ENCODE peak calls at places on chromosome 11, in eight cellular contexts. One of them, this sample, is unnamed.
A peak's percentile ranks its signal among the peaks of the same experiment; 100 is the strongest.

GRCh38 chr11:103923473-103923931 is 112.9 kb upstream of the DDI1 start:
- DNase-seq in tibial nerve: no peak
- DNase-seq in right lobe of liver: no peak
- DNase-seq in CD8-positive, alpha-beta T cell: no peak
- DNase-seq in heart right ventricle: no peak
- DNase-seq in cardiac muscle cell: no peak
- DNase-seq in neural progenitor cell: no peak
- DNase-seq in NT2/D1: peak; percentile 15
- DNase-seq in this sample: no peak

GRCh38 chr11:126185200-126186030 is 26.0 kb downstream of the RPUSD4 start:
- DNase-seq in tibial nerve: no peak
- DNase-seq in right lobe of liver: no peak
- DNase-seq in CD8-positive, alpha-beta T cell: no peak
- DNase-seq in heart right ventricle: no peak
- DNase-seq in cardiac muscle cell: no peak
- DNase-seq in neural progenitor cell: no peak
- DNase-seq in NT2/D1: no peak
- DNase-seq in this sample: peak; percentile 49

GRCh38 chr11:17864478-17864941 is 129.9 kb downstream of the KCNC1 start:
- DNase-seq in tibial nerve: no peak
- DNase-seq in right lobe of liver: no peak
- DNase-seq in CD8-positive, alpha-beta T cell: no peak
- DNase-seq in heart right ventricle: no peak
- DNase-seq in cardiac muscle cell: no peak
- DNase-seq in neural progenitor cell: peak; percentile 44
- DNase-seq in NT2/D1: no peak
- DNase-seq in this sample: no peak

GRCh38 chr11:2520736-2521035 is 75.9 kb downstream of the KCNQ1 start:
- DNase-seq in tibial nerve: no peak
- DNase-seq in right lobe of liver: no peak
- DNase-seq in CD8-positive, alpha-beta T cell: no peak
- DNase-seq in heart right ventricle: no peak
- DNase-seq in cardiac muscle cell: no peak
- DNase-seq in neural progenitor cell: no peak
- DNase-seq in NT2/D1: no peak
- DNase-seq in this sample: no peak

GRCh38 chr11:123438191-123438627 is 8.1 kb downstream of the GRAMD1B start:
- DNase-seq in tibial nerve: no peak
- DNase-seq in right lobe of liver: no peak
- DNase-seq in CD8-positive, alpha-beta T cell: no peak
- DNase-seq in heart right ventricle: no peak
- DNase-seq in cardiac muscle cell: no peak
- DNase-seq in neural progenitor cell: peak; percentile 64
- DNase-seq in NT2/D1: peak; percentile 77
- DNase-seq in this sample: peak; percentile 42

GRCh38 chr11:65912840-65913239 is 6.0 kb downstream of the C11orf68 start:
- DNase-seq in tibial nerve: no peak
- DNase-seq in right lobe of liver: no peak
- DNase-seq in CD8-positive, alpha-beta T cell: no peak
- DNase-seq in heart right ventricle: no peak
- DNase-seq in cardiac muscle cell: no peak
- DNase-seq in neural progenitor cell: no peak
- DNase-seq in NT2/D1: no peak
- DNase-seq in this sample: peak; percentile 79

GRCh38 chr11:15341587-15341986 is 226.9 kb downstream of the INSC start:
- DNase-seq in tibial nerve: no peak
- DNase-seq in right lobe of liver: no peak
- DNase-seq in CD8-positive, alpha-beta T cell: no peak
- DNase-seq in heart right ventricle: no peak
- DNase-seq in cardiac muscle cell: no peak
- DNase-seq in neural progenitor cell: peak; percentile 48
- DNase-seq in NT2/D1: no peak
- DNase-seq in this sample: no peak

GRCh38 chr11:67119577-67120391 is 721 bp downstream of the KDM2A start:
- DNase-seq in tibial nerve: peak; percentile 36
- DNase-seq in right lobe of liver: peak; percentile 42
- DNase-seq in CD8-positive, alpha-beta T cell: peak; percentile 8
- DNase-seq in heart right ventricle: peak; percentile 25
- DNase-seq in cardiac muscle cell: peak; percentile 8
- DNase-seq in neural progenitor cell: peak; percentile 66
- DNase-seq in NT2/D1: no peak
- DNase-seq in this sample: peak; percentile 34

GRCh38 chr11:134013518-134013917 is 55.4 kb upstream of the JAM3 start:
- DNase-seq in tibial nerve: no peak
- DNase-seq in right lobe of liver: no peak
- DNase-seq in CD8-positive, alpha-beta T cell: no peak
- DNase-seq in heart right ventricle: no peak
- DNase-seq in cardiac muscle cell: no peak
- DNase-seq in neural progenitor cell: no peak
- DNase-seq in NT2/D1: no peak
- DNase-seq in this sample: no peak

GRCh38 chr11:74276581-74276980 is 34.9 kb downstream of the P4HA3 start:
- DNase-seq in tibial nerve: no peak
- DNase-seq in right lobe of liver: no peak
- DNase-seq in CD8-positive, alpha-beta T cell: no peak
- DNase-seq in heart right ventricle: no peak
- DNase-seq in cardiac muscle cell: peak; percentile 49
- DNase-seq in neural progenitor cell: no peak
- DNase-seq in NT2/D1: no peak
- DNase-seq in this sample: no peak

GRCh38 chr11:119316017-119316728 is 757 bp downstream of the MCAM start:
- DNase-seq in tibial nerve: no peak
- DNase-seq in right lobe of liver: peak; percentile 36
- DNase-seq in CD8-positive, alpha-beta T cell: no peak
- DNase-seq in heart right ventricle: peak; percentile 65
- DNase-seq in cardiac muscle cell: no peak
- DNase-seq in neural progenitor cell: peak; percentile 34
- DNase-seq in NT2/D1: no peak
- DNase-seq in this sample: peak; percentile 44

GRCh38 chr11:93541884-93542752 is 1.1 kb downstream of the SMCO4 start:
- DNase-seq in tibial nerve: peak; percentile 18
- DNase-seq in right lobe of liver: peak; percentile 60
- DNase-seq in CD8-positive, alpha-beta T cell: no peak
- DNase-seq in heart right ventricle: peak; percentile 45
- DNase-seq in cardiac muscle cell: peak; percentile 39
- DNase-seq in neural progenitor cell: peak; percentile 59
- DNase-seq in NT2/D1: peak; percentile 48
- DNase-seq in this sample: peak; percentile 31

GRCh38 chr11:44179173-44179572 is 83.7 kb downstream of the EXT2 start:
- DNase-seq in tibial nerve: no peak
- DNase-seq in right lobe of liver: no peak
- DNase-seq in CD8-positive, alpha-beta T cell: no peak
- DNase-seq in heart right ventricle: no peak
- DNase-seq in cardiac muscle cell: peak; percentile 29
- DNase-seq in neural progenitor cell: no peak
- DNase-seq in NT2/D1: no peak
- DNase-seq in this sample: no peak

GRCh38 chr11:93532285-93532789 is 10.9 kb downstream of the SMCO4 start:
- DNase-seq in tibial nerve: no peak
- DNase-seq in right lobe of liver: no peak
- DNase-seq in CD8-positive, alpha-beta T cell: no peak
- DNase-seq in heart right ventricle: no peak
- DNase-seq in cardiac muscle cell: peak; percentile 19
- DNase-seq in neural progenitor cell: no peak
- DNase-seq in NT2/D1: no peak
- DNase-seq in this sample: no peak

GRCh38 chr11:67282876-67283371 is 6.2 kb upstream of the ANKRD13D start:
- DNase-seq in tibial nerve: no peak
- DNase-seq in right lobe of liver: peak; percentile 20
- DNase-seq in CD8-positive, alpha-beta T cell: no peak
- DNase-seq in heart right ventricle: no peak
- DNase-seq in cardiac muscle cell: no peak
- DNase-seq in neural progenitor cell: no peak
- DNase-seq in NT2/D1: no peak
- DNase-seq in this sample: no peak

GRCh38 chr11:62468577-62468976 is 49.7 kb downstream of the SCGB1A1 start:
- DNase-seq in tibial nerve: no peak
- DNase-seq in right lobe of liver: no peak
- DNase-seq in CD8-positive, alpha-beta T cell: no peak
- DNase-seq in heart right ventricle: no peak
- DNase-seq in cardiac muscle cell: no peak
- DNase-seq in neural progenitor cell: no peak
- DNase-seq in NT2/D1: no peak
- DNase-seq in this sample: no peak

GRCh38 chr11:131938321-131938751 is 567.9 kb downstream of the NTM start:
- DNase-seq in tibial nerve: no peak
- DNase-seq in right lobe of liver: no peak
- DNase-seq in CD8-positive, alpha-beta T cell: no peak
- DNase-seq in heart right ventricle: no peak
- DNase-seq in cardiac muscle cell: no peak
- DNase-seq in neural progenitor cell: no peak
- DNase-seq in NT2/D1: no peak
- DNase-seq in this sample: no peak

GRCh38 chr11:124405611-124406010 is 6.8 kb upstream of the OR8B3 start:
- DNase-seq in tibial nerve: no peak
- DNase-seq in right lobe of liver: no peak
- DNase-seq in CD8-positive, alpha-beta T cell: no peak
- DNase-seq in heart right ventricle: no peak
- DNase-seq in cardiac muscle cell: no peak
- DNase-seq in neural progenitor cell: no peak
- DNase-seq in NT2/D1: no peak
- DNase-seq in this sample: no peak

GRCh38 chr11:134365011-134365925 is 33.5 kb downstream of the GLB1L2 start:
- DNase-seq in tibial nerve: no peak
- DNase-seq in right lobe of liver: no peak
- DNase-seq in CD8-positive, alpha-beta T cell: no peak
- DNase-seq in heart right ventricle: no peak
- DNase-seq in cardiac muscle cell: no peak
- DNase-seq in neural progenitor cell: no peak
- DNase-seq in NT2/D1: no peak
- DNase-seq in this sample: peak; percentile 40

DNA sequence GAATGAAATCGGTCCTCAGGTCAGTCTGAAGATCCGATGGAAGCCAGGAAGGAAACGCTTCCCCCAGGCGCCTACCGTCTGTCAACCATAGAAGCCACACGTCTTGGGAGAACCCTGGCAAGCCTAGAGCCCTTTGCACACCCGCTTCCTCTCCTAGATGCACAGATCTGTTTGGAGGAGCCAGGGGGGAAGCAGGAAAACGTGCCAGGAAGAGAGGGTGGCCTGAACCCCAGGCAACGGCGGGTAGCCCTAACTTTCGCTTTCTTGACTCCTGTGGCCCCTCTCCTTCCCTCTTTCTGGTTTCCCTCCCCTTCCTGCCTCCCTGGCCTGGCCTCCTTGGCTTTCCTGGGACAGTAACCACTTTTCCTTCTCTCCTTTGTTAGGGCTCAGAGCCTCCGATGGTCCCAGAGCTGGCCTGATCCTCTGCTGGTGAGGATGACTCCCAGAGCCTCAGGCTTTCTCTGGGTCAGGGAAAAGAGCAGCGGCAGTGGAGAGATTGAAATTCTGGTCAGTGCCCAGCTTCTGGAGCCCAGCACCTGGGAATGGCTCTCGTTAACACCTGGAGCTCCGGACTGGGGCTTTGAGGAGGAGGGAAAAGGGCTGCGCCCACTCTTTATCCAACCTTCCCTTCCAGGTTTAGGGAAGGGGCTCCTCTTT is 2.1 kb downstream of the FXYD6 start:
- DNase-seq in tibial nerve: no peak
- DNase-seq in right lobe of liver: no peak
- DNase-seq in CD8-positive, alpha-beta T cell: no peak
- DNase-seq in heart right ventricle: no peak
- DNase-seq in cardiac muscle cell: no peak
- DNase-seq in neural progenitor cell: peak; percentile 35
- DNase-seq in NT2/D1: no peak
- DNase-seq in this sample: no peak
- H3K4me1 ChIP-seq in tibial nerve: peaks cover 6% of the 10 kb centered on the region
- H3K4me1 ChIP-seq in right lobe of liver: no peaks in the 10 kb centered on the region
- H3K4me1 ChIP-seq in CD8-positive, alpha-beta T cell: peaks cover 36% of the 10 kb centered on the region
- H3K4me1 ChIP-seq in heart right ventricle: peaks cover 85% of the 10 kb centered on the region
- H3K4me1 ChIP-seq in cardiac muscle cell: peaks cover 30% of the 10 kb centered on the region
- H3K4me1 ChIP-seq in neural progenitor cell: peaks cover 62% of the 10 kb centered on the region
- H3K4me1 ChIP-seq in NT2/D1: peaks cover 15% of the 10 kb centered on the region
- H3K4me1 ChIP-seq in this sample: peaks cover 35% of the 10 kb centered on the region

DNA sequence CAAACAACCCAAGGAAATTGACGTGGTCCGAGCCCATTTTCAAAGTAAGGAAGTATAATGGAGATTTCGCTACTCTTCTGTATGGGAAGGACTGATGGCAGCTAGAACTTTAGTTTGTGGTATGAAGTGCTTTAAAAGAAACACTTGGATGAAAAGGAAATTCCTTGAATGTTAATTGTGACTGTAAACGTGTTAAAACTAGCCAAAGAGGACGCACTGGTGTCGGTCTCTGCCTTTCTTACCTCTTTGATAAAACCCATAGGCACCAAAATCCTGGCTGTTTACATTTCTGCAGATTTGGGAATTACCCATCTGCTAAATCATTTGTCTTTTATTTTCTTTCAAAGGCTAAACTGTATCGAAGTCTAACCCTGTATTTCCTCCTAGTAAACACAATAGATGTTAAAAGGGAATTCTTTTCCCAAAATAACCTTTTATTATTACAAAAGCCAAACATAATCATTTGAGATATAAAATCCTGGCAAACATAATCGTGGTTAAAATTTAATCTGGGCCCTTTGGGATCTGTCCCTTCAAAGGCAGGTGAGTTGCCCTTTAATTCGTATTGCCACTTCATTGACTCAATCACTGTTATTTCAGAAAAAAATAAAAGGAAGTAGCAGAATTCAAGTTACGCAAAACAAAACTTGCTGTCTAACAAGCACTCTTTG is 2.4 kb downstream of the RASSF10 start:
- DNase-seq in tibial nerve: no peak
- DNase-seq in right lobe of liver: no peak
- DNase-seq in CD8-positive, alpha-beta T cell: no peak
- DNase-seq in heart right ventricle: no peak
- DNase-seq in cardiac muscle cell: no peak
- DNase-seq in neural progenitor cell: no peak
- DNase-seq in NT2/D1: no peak
- DNase-seq in this sample: no peak
- H3K4me3 ChIP-seq in tibial nerve: no peak overlapping the region
- H3K4me3 ChIP-seq in right lobe of liver: no peak overlapping the region
- H3K4me3 ChIP-seq in CD8-positive, alpha-beta T cell: no peak overlapping the region
- H3K4me3 ChIP-seq in heart right ventricle: peak overlapping the region; percentile 60
- H3K4me3 ChIP-seq in cardiac muscle cell: peak overlapping the region; percentile 25
- H3K4me3 ChIP-seq in neural progenitor cell: peak overlapping the region; percentile 54
- H3K4me3 ChIP-seq in NT2/D1: no peak overlapping the region
- H3K4me3 ChIP-seq in this sample: no peak overlapping the region

DNA sequence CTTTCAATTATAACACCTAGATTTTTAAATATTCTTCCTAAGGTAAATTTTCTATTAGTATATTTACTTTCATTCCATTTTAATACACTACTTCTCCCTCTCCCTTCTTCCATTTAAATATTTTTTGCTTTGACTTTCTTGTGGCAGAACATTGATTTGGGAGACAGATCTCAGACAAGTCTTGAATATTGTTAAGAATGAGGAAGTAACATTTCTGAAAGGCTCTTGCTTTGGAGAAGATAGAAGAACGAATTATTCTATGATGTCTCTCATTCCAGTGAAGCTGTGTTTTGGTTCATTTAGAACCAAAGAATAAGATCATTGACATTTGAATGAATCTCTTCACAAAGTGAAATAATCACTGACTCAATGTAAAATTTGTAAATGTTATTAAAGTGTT is 2.4 kb downstream of the IPO7 start:
- DNase-seq in tibial nerve: no peak
- DNase-seq in right lobe of liver: no peak
- DNase-seq in CD8-positive, alpha-beta T cell: no peak
- DNase-seq in heart right ventricle: no peak
- DNase-seq in cardiac muscle cell: no peak
- DNase-seq in neural progenitor cell: no peak
- DNase-seq in NT2/D1: no peak
- DNase-seq in this sample: no peak
- H3K36me3 ChIP-seq in tibial nerve: no peaks in the 10 kb centered on the region
- H3K36me3 ChIP-seq in right lobe of liver: no peaks in the 10 kb centered on the region
- H3K36me3 ChIP-seq in CD8-positive, alpha-beta T cell: no peaks in the 10 kb centered on the region
- H3K36me3 ChIP-seq in heart right ventricle: no peaks in the 10 kb centered on the region
- H3K36me3 ChIP-seq in cardiac muscle cell: no peaks in the 10 kb centered on the region
- H3K36me3 ChIP-seq in neural progenitor cell: no peaks in the 10 kb centered on the region
- H3K36me3 ChIP-seq in NT2/D1: peaks cover 57% of the 10 kb centered on the region
- H3K36me3 ChIP-seq in this sample: peaks cover 56% of the 10 kb centered on the region

GRCh38 chr11:105298174-105298573 is 158.6 kb upstream of the CARD18 start:
- DNase-seq in tibial nerve: no peak
- DNase-seq in right lobe of liver: no peak
- DNase-seq in CD8-positive, alpha-beta T cell: no peak
- DNase-seq in heart right ventricle: no peak
- DNase-seq in cardiac muscle cell: no peak
- DNase-seq in neural progenitor cell: peak; percentile 27
- DNase-seq in NT2/D1: no peak
- DNase-seq in this sample: no peak
- H3K4me1 ChIP-seq in tibial nerve: no peaks in the 10 kb centered on the region
- H3K4me1 ChIP-seq in right lobe of liver: no peaks in the 10 kb centered on the region
- H3K4me1 ChIP-seq in CD8-positive, alpha-beta T cell: no peaks in the 10 kb centered on the region
- H3K4me1 ChIP-seq in heart right ventricle: no peaks in the 10 kb centered on the region
- H3K4me1 ChIP-seq in cardiac muscle cell: no peaks in the 10 kb centered on the region
- H3K4me1 ChIP-seq in neural progenitor cell: no peaks in the 10 kb centered on the region
- H3K4me1 ChIP-seq in NT2/D1: no peaks in the 10 kb centered on the region
- H3K4me1 ChIP-seq in this sample: no peaks in the 10 kb centered on the region